ENCODE peak calls at places on chromosome 6, in five cellular contexts. One of them, this sample, is unnamed.

GRCh38 chr6:119655124-119655523 is 305.6 kb upstream of the MAN1A1 start:
- DNase-seq in HepG2: no peak
- DNase-seq in SK-N-SH: no peak
- DNase-seq in transverse colon: no peak
- DNase-seq in upper lobe of left lung: no peak
- DNase-seq in this sample: no peak

GRCh38 chr6:123965894-123966293 is 162.2 kb downstream of the NKAIN2 start:
- DNase-seq in transverse colon: no peak
- DNase-seq in SK-N-SH: peak; percentile 1
- DNase-seq in HepG2: peak; percentile 35
- DNase-seq in upper lobe of left lung: no peak
- DNase-seq in this sample: no peak

GRCh38 chr6:37693079-37693478 is 4.6 kb downstream of the MDGA1 start:
- DNase-seq in transverse colon: no peak
- DNase-seq in HepG2: no peak
- DNase-seq in upper lobe of left lung: no peak
- DNase-seq in SK-N-SH: no peak
- DNase-seq in this sample: no peak

GRCh38 chr6:167475947-167476346 is 151.1 kb downstream of the TTLL2 start:
- DNase-seq in upper lobe of left lung: no peak
- DNase-seq in HepG2: no peak
- DNase-seq in SK-N-SH: no peak
- DNase-seq in transverse colon: no peak
- DNase-seq in this sample: no peak

GRCh38 chr6:52858416-52858815 is 17.8 kb upstream of the GSTA5 start:
- DNase-seq in upper lobe of left lung: no peak
- DNase-seq in HepG2: no peak
- DNase-seq in SK-N-SH: no peak
- DNase-seq in transverse colon: no peak
- DNase-seq in this sample: no peak

GRCh38 chr6:25130518-25130917 is 148.7 kb upstream of the CARMIL1 start:
- DNase-seq in SK-N-SH: no peak
- DNase-seq in HepG2: no peak
- DNase-seq in transverse colon: no peak
- DNase-seq in upper lobe of left lung: no peak
- DNase-seq in this sample: no peak

GRCh38 chr6:68958327-68958726 is 323.2 kb downstream of the ADGRB3 start:
- DNase-seq in SK-N-SH: peak; percentile 23
- DNase-seq in upper lobe of left lung: no peak
- DNase-seq in HepG2: peak; percentile 2
- DNase-seq in transverse colon: no peak
- DNase-seq in this sample: no peak

GRCh38 chr6:44499609-44500008 is 112.1 kb downstream of the CDC5L start:
- DNase-seq in upper lobe of left lung: no peak
- DNase-seq in SK-N-SH: no peak
- DNase-seq in HepG2: no peak
- DNase-seq in transverse colon: no peak
- DNase-seq in this sample: no peak

GRCh38 chr6:167968091-167968490 is 29.4 kb upstream of the KIF25 start:
- DNase-seq in transverse colon: peak; percentile 59
- DNase-seq in upper lobe of left lung: no peak
- DNase-seq in HepG2: peak; percentile 65
- DNase-seq in SK-N-SH: peak; percentile 55
- DNase-seq in this sample: no peak

GRCh38 chr6:30672445-30673253 is at the start of gene DHX16:
- DNase-seq in transverse colon: peak; percentile 97
- DNase-seq in upper lobe of left lung: peak; percentile 94
- DNase-seq in SK-N-SH: peak; percentile 92
- DNase-seq in HepG2: peak; percentile 97
- DNase-seq in this sample: peak; percentile 94

DNA sequence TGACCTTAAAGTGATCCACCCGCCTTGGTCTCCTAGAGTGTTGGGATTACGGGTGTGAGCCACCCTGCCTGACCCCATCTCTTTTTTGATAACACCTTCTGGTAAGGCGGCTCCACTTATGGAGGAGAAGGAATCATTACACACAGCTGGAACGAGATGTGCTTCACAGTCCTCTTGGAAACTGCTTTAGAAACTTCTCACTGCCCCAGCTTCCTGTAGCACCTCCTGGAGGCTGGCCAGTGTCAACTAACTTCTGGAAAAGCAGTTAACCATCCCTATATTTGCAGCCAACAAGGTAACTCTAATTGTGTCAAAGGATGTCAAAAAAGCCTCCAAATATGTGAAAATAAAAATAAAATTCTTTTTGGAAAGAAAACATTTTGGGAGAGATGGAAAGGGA is 48.8 kb upstream of the BCLAF1 start:
- DNase-seq in HepG2: no peak
- DNase-seq in transverse colon: no peak
- DNase-seq in upper lobe of left lung: no peak
- DNase-seq in SK-N-SH: no peak
- DNase-seq in this sample: peak; percentile 56
- TF ChIP-seq POLR2AphosphoS5 in HepG2: no peak
- TF ChIP-seq POLR2AphosphoS5 in transverse colon: no peak
- TF ChIP-seq POLR2AphosphoS5 in upper lobe of left lung: no peak
- TF ChIP-seq POLR2AphosphoS5 in SK-N-SH: no peak
- TF ChIP-seq POLR2AphosphoS5 in this sample: no peak

DNA sequence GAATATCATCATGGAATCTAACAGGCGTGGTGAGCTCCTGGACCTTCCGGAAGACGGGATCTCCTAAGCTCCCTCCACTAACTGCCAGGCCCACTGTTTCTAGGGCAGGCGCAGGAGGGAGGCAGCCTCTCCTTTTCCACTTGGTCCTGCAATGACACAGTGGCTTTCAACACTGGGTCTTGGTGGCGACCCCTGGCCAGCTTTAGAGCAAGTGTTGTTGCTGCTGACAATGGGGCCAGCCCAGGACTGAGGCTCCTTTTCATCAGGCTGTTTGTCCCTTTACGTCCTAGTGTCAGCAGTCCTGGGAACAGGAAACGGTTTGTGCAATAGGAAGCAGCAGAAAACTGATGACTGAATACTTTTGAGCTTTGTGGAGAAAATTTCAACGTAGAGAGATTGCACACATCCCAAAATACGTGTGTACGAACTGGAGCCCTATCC is 9.7 kb upstream of the QKI start:
- DNase-seq in upper lobe of left lung: peak; percentile 69
- DNase-seq in HepG2: peak; percentile 55
- DNase-seq in transverse colon: peak; percentile 25
- DNase-seq in SK-N-SH: no peak
- DNase-seq in this sample: no peak
- TF ChIP-seq POLR2AphosphoS5 in upper lobe of left lung: peak; percentile 56
- TF ChIP-seq POLR2AphosphoS5 in HepG2: no peak
- TF ChIP-seq POLR2AphosphoS5 in transverse colon: peak; percentile 41
- TF ChIP-seq POLR2AphosphoS5 in SK-N-SH: no peak
- TF ChIP-seq POLR2AphosphoS5 in this sample: no peak

DNA sequence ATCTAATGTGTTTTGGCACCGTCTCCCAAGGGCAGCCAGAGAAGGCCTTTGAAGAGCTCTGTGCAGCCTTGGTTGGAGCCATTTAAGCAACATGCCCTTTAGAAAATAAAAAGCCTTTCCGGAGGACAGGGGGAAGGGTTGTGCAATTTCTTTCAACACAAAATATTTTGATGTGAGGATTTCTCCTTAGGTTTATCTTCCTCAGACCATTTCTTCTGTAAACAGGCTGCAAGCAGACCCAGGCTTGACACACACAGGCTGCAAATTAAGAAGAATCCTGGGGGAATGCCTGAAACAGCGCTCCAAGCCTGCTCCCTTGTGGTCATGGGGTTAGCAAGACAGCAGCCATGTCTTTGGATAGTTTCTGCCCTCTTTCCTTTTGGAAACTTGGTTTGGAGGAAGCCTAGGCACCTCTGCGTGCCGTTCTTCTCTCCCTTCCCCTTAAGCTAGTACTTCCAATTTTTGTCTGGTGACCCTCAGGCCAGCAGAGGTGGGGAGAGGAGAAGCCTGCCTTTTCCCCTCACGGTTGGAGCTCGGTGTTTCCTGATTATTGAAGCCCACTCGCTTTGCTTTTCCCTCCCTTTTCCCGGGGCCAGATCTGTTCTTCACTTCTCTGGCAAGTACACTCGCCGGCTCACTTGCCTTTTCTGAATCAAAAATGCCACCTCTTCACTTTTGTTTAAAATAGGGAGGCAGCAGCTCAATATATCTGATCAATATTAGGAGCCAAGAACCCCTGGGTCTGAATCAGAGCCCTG is 39.6 kb upstream of the NOX3 start:
- DNase-seq in upper lobe of left lung: no peak
- DNase-seq in transverse colon: peak; percentile 21
- DNase-seq in SK-N-SH: peak; percentile 17
- DNase-seq in HepG2: peak; percentile 86
- DNase-seq in this sample: no peak
- TF ChIP-seq POLR2AphosphoS5 in upper lobe of left lung: no peak
- TF ChIP-seq POLR2AphosphoS5 in transverse colon: peak; percentile 34
- TF ChIP-seq POLR2AphosphoS5 in SK-N-SH: no peak
- TF ChIP-seq POLR2AphosphoS5 in HepG2: no peak
- TF ChIP-seq POLR2AphosphoS5 in this sample: no peak

DNA sequence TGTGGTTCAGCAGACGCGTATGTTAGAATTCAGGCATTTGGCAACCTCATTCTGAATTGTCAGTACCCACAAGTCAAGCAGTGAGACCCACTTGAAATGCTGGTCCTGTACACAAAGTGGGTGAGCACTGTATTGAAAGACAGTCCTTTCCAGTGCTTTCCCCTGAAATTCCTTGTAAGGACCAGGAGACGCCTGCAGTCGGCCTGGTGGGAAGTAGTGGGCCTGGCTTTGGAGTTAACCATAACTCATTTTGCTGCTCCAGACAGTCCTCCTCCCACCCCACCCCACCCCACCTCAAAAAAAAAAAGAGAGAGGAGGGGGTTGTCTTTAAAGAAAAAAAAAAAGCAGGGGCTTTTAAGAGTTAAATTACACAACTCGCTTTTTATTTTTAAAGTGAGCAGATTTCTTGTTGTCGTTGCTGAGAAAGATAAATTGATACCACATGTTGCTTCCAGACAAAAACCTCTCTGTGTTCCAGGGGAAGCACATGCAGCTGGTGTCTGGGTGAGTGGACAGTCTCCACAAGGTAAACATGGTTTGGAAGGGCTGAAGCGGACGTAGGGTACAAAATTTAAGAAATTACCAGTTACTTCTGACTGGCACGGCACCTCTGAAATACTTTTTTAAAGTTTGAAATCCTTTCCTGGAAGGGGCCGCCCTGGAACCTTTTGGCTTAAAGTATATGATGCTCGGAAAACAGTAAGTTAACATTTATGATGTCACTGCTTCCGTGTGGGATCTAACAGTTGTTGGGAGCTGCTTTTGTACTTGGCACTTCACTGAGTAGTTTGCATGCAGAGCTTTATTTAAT is 95.3 kb downstream of the FOXO3 start:
- DNase-seq in transverse colon: no peak
- DNase-seq in upper lobe of left lung: no peak
- DNase-seq in HepG2: peak; percentile 62
- DNase-seq in SK-N-SH: peak; percentile 50
- DNase-seq in this sample: no peak
- TF ChIP-seq POLR2AphosphoS5 in transverse colon: peak; percentile 42
- TF ChIP-seq POLR2AphosphoS5 in upper lobe of left lung: peak; percentile 39
- TF ChIP-seq POLR2AphosphoS5 in HepG2: no peak
- TF ChIP-seq POLR2AphosphoS5 in SK-N-SH: peak; percentile 66
- TF ChIP-seq POLR2AphosphoS5 in this sample: peak; percentile 42